ENCODE peak calls at places on chromosomes 11 and 22, in seven cellular contexts. D, X, Z, T, N, R and Y are unnamed samples. For H3K4me1, the result is how much of the 10 kb centered on the place peaks cover.

GRCh38 chr11:396511-396947 is 2.5 kb downstream of the PKP3 start:
- DNase-seq in D (peak), R (no peak), N (peak), Z (no peak), X (no peak), T (no peak), Y (no peak)

GRCh38 chr11:92822410-92822809 is 147.0 kb upstream of the MTNR1B start:
- DNase-seq in X (no peak), R (no peak), Z (no peak), T (no peak), N (no peak), D (no peak), Y (no peak)

GRCh38 chr11:44889266-44889665 is 61.4 kb downstream of the TP53I11 start:
- DNase-seq in R (no peak), D (no peak), T (no peak), Z (no peak), N (no peak), X (no peak), Y (no peak)

GRCh38 chr11:68014157-68014965 is 4.2 kb downstream of the ALDH3B1 start:
- DNase-seq in R (no peak), T (peak), D (no peak), N (peak), X (no peak), Z (no peak), Y (peak)

GRCh38 chr11:81596709-81597108 is 1137.0 kb downstream of the FAM181B start:
- DNase-seq in T (no peak), X (no peak), D (no peak), N (no peak), Z (no peak), R (no peak), Y (no peak)

GRCh38 chr11:14059491-14059890 is 97.0 kb downstream of the SPON1 start:
- DNase-seq in T (no peak), N (no peak), Z (no peak), D (no peak), R (no peak), X (no peak), Y (no peak)

GRCh38 chr11:67041602-67042001 is 15.0 kb upstream of the RHOD start:
- DNase-seq in X (no peak), D (no peak), R (no peak), N (no peak), T (no peak), Z (no peak), Y (no peak)

GRCh38 chr11:67320011-67320410 is 16.7 kb downstream of the SSH3 start:
- DNase-seq in R (no peak), Z (no peak), D (no peak), T (no peak), N (no peak), X (no peak), Y (no peak)

GRCh38 chr22:20238567-20239062 is 29.5 kb downstream of the RTN4R start:
- DNase-seq in Z (peak), D (peak), N (peak), X (no peak), T (peak), R (peak), Y (no peak)

GRCh38 chr11:128179049-128179448 is 408.3 kb downstream of the ETS1 start:
- DNase-seq in T (no peak), D (no peak), Z (no peak), X (no peak), R (no peak), N (no peak), Y (no peak)

GRCh38 chr11:19736831-19737230 is 24.2 kb downstream of the NAV2 start:
- DNase-seq in N (no peak), D (no peak), T (no peak), R (no peak), Z (no peak), X (no peak), Y (no peak)
- H3K4me1 ChIP-seq in N (under half), D (under half), T (under half), R (under half), Z (under half), X (under half), Y (under half)

GRCh38 chr22:45228401-45228754 is 12.3 kb downstream of the KIAA0930 start:
- DNase-seq in Z (no peak), R (no peak), T (no peak), X (no peak), D (no peak), N (no peak), Y (no peak)
- TF ChIP-seq POLR2A in Z (no peak), R (no peak), T (no peak), X (no peak), D (no peak), N (no peak), Y (no peak)

GRCh38 chr11:96098511-96099241 is 174.8 kb upstream of the MTMR2 start:
- DNase-seq in D (no peak), R (no peak), X (no peak), Z (no peak), T (no peak), N (no peak), Y (no peak)
- H3K4me1 ChIP-seq in D (under half), R (under half), X (half or more), Z (under half), T (under half), N (under half), Y (under half)

GRCh38 chr11:114197799-114198500 is 98.2 kb upstream of the NNMT start:
- DNase-seq in R (peak), T (peak), Z (peak), X (no peak), N (no peak), D (no peak), Y (peak)
- TF ChIP-seq POLR2A in R (no peak), T (peak), Z (peak), X (no peak), N (no peak), D (peak), Y (peak)

GRCh38 chr11:12717851-12718291 is 43.6 kb downstream of the TEAD1 start:
- DNase-seq in R (no peak), T (no peak), X (no peak), D (no peak), Z (no peak), N (no peak), Y (no peak)
- H3K4me1 ChIP-seq in R (under half), T (under half), X (under half), D (under half), Z (under half), N (half or more), Y (under half)